ENCODE peak calls at places on chromosomes 11 and 22, in seven cellular contexts. One of them, this sample, is unnamed.

GRCh38 chr11:72224587-72225410 is at the start of gene INPPL1:
- DNase-seq in NCI-H1105 treated with DMSO at 0.1 percent for 48 hours: peak
- DNase-seq in kidney: peak
- DNase-seq in progenitor cell of endocrine pancreas: no peak
- DNase-seq in adrenal gland: peak
- DNase-seq in activated CD4-positive, alpha-beta T cell treated with anti-CD3 and anti-CD28 coated beads, Interleukin-2, amount 50 U/mL, for 48 hours: peak
- DNase-seq in EL: peak
- DNase-seq in this sample: no peak

GRCh38 chr11:126332221-126332711 is 23.2 kb upstream of the ST3GAL4 start:
- DNase-seq in EL: peak
- DNase-seq in NCI-H1105 treated with DMSO at 0.1 percent for 48 hours: no peak
- DNase-seq in adrenal gland: peak
- DNase-seq in progenitor cell of endocrine pancreas: no peak
- DNase-seq in kidney: peak
- DNase-seq in activated CD4-positive, alpha-beta T cell treated with anti-CD3 and anti-CD28 coated beads, Interleukin-2, amount 50 U/mL, for 48 hours: no peak
- DNase-seq in this sample: peak

GRCh38 chr22:39277135-39277607 is 32.4 kb upstream of the PDGFB start:
- DNase-seq in adrenal gland: no peak
- DNase-seq in NCI-H1105 treated with DMSO at 0.1 percent for 48 hours: no peak
- DNase-seq in activated CD4-positive, alpha-beta T cell treated with anti-CD3 and anti-CD28 coated beads, Interleukin-2, amount 50 U/mL, for 48 hours: no peak
- DNase-seq in EL: peak
- DNase-seq in progenitor cell of endocrine pancreas: no peak
- DNase-seq in kidney: no peak
- DNase-seq in this sample: no peak

GRCh38 chr11:86740628-86741488 is 59.5 kb upstream of the PRSS23 start:
- DNase-seq in progenitor cell of endocrine pancreas: no peak
- DNase-seq in EL: peak
- DNase-seq in kidney: no peak
- DNase-seq in activated CD4-positive, alpha-beta T cell treated with anti-CD3 and anti-CD28 coated beads, Interleukin-2, amount 50 U/mL, for 48 hours: peak
- DNase-seq in NCI-H1105 treated with DMSO at 0.1 percent for 48 hours: no peak
- DNase-seq in adrenal gland: peak
- DNase-seq in this sample: peak

GRCh38 chr11:20022363-20023081 is 137.8 kb downstream of the DBX1 start:
- DNase-seq in progenitor cell of endocrine pancreas: peak
- DNase-seq in activated CD4-positive, alpha-beta T cell treated with anti-CD3 and anti-CD28 coated beads, Interleukin-2, amount 50 U/mL, for 48 hours: no peak
- DNase-seq in NCI-H1105 treated with DMSO at 0.1 percent for 48 hours: peak
- DNase-seq in adrenal gland: no peak
- DNase-seq in kidney: no peak
- DNase-seq in EL: no peak
- DNase-seq in this sample: no peak

GRCh38 chr22:50587407-50587806 is 4.8 kb upstream of the CHKB start:
- DNase-seq in NCI-H1105 treated with DMSO at 0.1 percent for 48 hours: no peak
- DNase-seq in kidney: no peak
- DNase-seq in adrenal gland: no peak
- DNase-seq in activated CD4-positive, alpha-beta T cell treated with anti-CD3 and anti-CD28 coated beads, Interleukin-2, amount 50 U/mL, for 48 hours: no peak
- DNase-seq in EL: no peak
- DNase-seq in progenitor cell of endocrine pancreas: no peak
- DNase-seq in this sample: no peak

GRCh38 chr11:12677131-12677530 is 2.9 kb downstream of the TEAD1 start:
- DNase-seq in NCI-H1105 treated with DMSO at 0.1 percent for 48 hours: peak
- DNase-seq in adrenal gland: no peak
- DNase-seq in kidney: no peak
- DNase-seq in EL: peak
- DNase-seq in progenitor cell of endocrine pancreas: no peak
- DNase-seq in activated CD4-positive, alpha-beta T cell treated with anti-CD3 and anti-CD28 coated beads, Interleukin-2, amount 50 U/mL, for 48 hours: no peak
- DNase-seq in this sample: no peak

GRCh38 chr22:30829901-30830550 is 135.4 kb downstream of the OSBP2 start:
- DNase-seq in progenitor cell of endocrine pancreas: no peak
- DNase-seq in EL: peak
- DNase-seq in activated CD4-positive, alpha-beta T cell treated with anti-CD3 and anti-CD28 coated beads, Interleukin-2, amount 50 U/mL, for 48 hours: no peak
- DNase-seq in NCI-H1105 treated with DMSO at 0.1 percent for 48 hours: no peak
- DNase-seq in adrenal gland: no peak
- DNase-seq in kidney: no peak
- DNase-seq in this sample: no peak

GRCh38 chr22:24141586-24141985 is 39.7 kb upstream of the SUSD2 start:
- DNase-seq in EL: no peak
- DNase-seq in kidney: no peak
- DNase-seq in progenitor cell of endocrine pancreas: no peak
- DNase-seq in adrenal gland: no peak
- DNase-seq in activated CD4-positive, alpha-beta T cell treated with anti-CD3 and anti-CD28 coated beads, Interleukin-2, amount 50 U/mL, for 48 hours: peak
- DNase-seq in NCI-H1105 treated with DMSO at 0.1 percent for 48 hours: no peak
- DNase-seq in this sample: no peak

GRCh38 chr11:30876228-30876627 is 290.1 kb upstream of the MPPED2 start:
- DNase-seq in progenitor cell of endocrine pancreas: no peak
- DNase-seq in kidney: no peak
- DNase-seq in adrenal gland: no peak
- DNase-seq in NCI-H1105 treated with DMSO at 0.1 percent for 48 hours: no peak
- DNase-seq in activated CD4-positive, alpha-beta T cell treated with anti-CD3 and anti-CD28 coated beads, Interleukin-2, amount 50 U/mL, for 48 hours: no peak
- DNase-seq in EL: no peak
- DNase-seq in this sample: no peak

This sample was measured in mucosa of gallbladder.